ENCODE peak calls at places on chromosomes 4 and X, in six cellular contexts. M, W, T, K, V and D are unnamed samples. For H3K36me3 and H3K9me3, the result is how much of the 10 kb centered on the place peaks cover.

GRCh38 chr4:97942137-97942536 is 201.1 kb downstream of the STPG2 start:
- DNase-seq in M (no peak), W (no peak), T (no peak), K (no peak), V (no peak), D (no peak)

GRCh38 chr4:176290520-176290919 is 21.5 kb upstream of the ASB5 start:
- DNase-seq in M (no peak), W (no peak), T (no peak), K (no peak), V (no peak), D (no peak)

GRCh38 chrX:124555036-124555595 is 208.8 kb downstream of the SH2D1A start:
- DNase-seq in M (peak), W (no peak), T (no peak), K (no peak), V (no peak), D (no peak)

GRCh38 chrX:86133761-86134160 is 14.5 kb upstream of the DACH2 start:
- DNase-seq in M (peak), W (no peak), T (no peak), K (peak), V (no peak), D (no peak)

GRCh38 chr4:105994061-105994460 is 98.8 kb downstream of the NPNT start:
- DNase-seq in M (no peak), W (no peak), T (no peak), K (peak), V (no peak), D (no peak)

GRCh38 chr4:186924723-186925122 is 201.1 kb upstream of the FAT1 start:
- DNase-seq in M (no peak), W (no peak), T (no peak), K (no peak), V (no peak), D (no peak)

GRCh38 chrX:118499295-118499694 is 3.7 kb downstream of the DOCK11 start:
- DNase-seq in M (no peak), W (no peak), T (no peak), K (no peak), V (no peak), D (no peak)

GRCh38 chr4:81198151-81198550 is 16.9 kb downstream of the PRKG2 start:
- DNase-seq in M (no peak), W (no peak), T (no peak), K (no peak), V (no peak), D (no peak)

GRCh38 chr4:156969136-156969535 is 2.5 kb downstream of the PDGFC start:
- DNase-seq in M (no peak), W (no peak), T (no peak), K (no peak), V (no peak), D (no peak)

GRCh38 chr4:170281027-170281426 is 191.3 kb upstream of the AADAT start:
- DNase-seq in M (no peak), W (no peak), T (no peak), K (no peak), V (no peak), D (no peak)

GRCh38 chr4:120858776-120859175 is 63.8 kb downstream of the PRDM5 start:
- DNase-seq in M (peak), W (no peak), T (no peak), K (no peak), V (no peak), D (no peak)

GRCh38 chrX:72018277-72019112 is 107.8 kb downstream of the NHSL2 start:
- DNase-seq in M (peak), W (peak), T (peak), K (peak), V (peak), D (peak)

GRCh38 chrX:115966920-115967319 is 203.6 kb upstream of the AGTR2 start:
- DNase-seq in M (peak), W (no peak), T (no peak), K (peak), V (no peak), D (no peak)

GRCh38 chr4:23877758-23878229 is 12.1 kb downstream of the PPARGC1A start:
- DNase-seq in M (no peak), W (no peak), T (no peak), K (no peak), V (no peak), D (no peak)

GRCh38 chrX:65690057-65690855 is 22.8 kb downstream of the MSN start:
- DNase-seq in M (peak), W (no peak), T (peak), K (no peak), V (no peak), D (no peak)

GRCh38 chr4:181792641-181793612 is 450.3 kb upstream of the TENM3 start:
- DNase-seq in M (no peak), W (no peak), T (no peak), K (no peak), V (no peak), D (no peak)

GRCh38 chr4:24394041-24394440 is 190.3 kb downstream of the DHX15 start:
- DNase-seq in M (peak), W (no peak), T (no peak), K (no peak), V (no peak), D (no peak)

GRCh38 chrX:17464196-17464595 is 89.2 kb downstream of the NHS start:
- DNase-seq in M (peak), W (no peak), T (no peak), K (no peak), V (no peak), D (no peak)

DNA sequence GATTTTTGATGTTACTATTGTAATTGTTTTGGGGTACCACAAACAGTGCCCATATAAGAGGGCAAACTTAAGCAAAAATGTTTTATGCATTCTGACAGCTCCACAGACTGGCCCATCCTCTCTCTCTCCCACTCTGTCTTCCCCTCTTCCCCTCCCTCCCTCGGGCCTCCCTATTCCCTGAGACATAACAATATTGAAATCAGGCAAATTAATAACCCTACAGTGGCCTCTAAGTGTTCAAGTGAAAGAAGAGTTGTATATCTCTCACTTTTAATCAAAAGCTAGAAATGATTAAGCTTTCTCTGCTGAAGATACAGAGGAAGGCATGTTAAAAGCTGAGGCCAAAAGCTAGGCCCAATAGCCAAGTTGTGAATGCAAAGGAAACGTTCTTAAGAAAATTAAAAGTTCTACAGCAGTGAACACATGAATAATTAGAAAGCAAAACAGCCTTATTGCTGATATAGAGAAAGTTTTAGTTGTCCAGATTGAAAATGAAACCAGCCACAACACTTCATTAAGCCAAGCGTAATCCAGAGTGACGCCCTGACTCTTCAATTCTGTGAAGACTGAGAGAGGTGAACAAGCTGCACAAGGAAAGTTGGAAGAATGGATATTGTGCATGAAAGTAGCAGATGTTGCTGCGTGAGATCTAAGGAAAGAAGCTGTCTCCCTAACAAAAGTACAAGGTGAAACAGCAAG is 54.8 kb downstream of the USO1 start:
- DNase-seq in M (no peak), W (no peak), T (no peak), K (no peak), V (no peak), D (no peak)
- H3K36me3 ChIP-seq in M (half or more), W (half or more), T (under half), K (half or more), V (half or more), D (under half)

GRCh38 chr4:178523038-178523437 is 1080.8 kb upstream of the AGA start:
- DNase-seq in M (no peak), W (no peak), T (no peak), K (no peak), V (no peak), D (no peak)
- H3K9me3 ChIP-seq in M (under half), W (under half), T (under half), K (under half), V (under half), D (under half)

GRCh38 chr4:173698557-173699262 is 168.7 kb upstream of the HAND2 start:
- DNase-seq in M (peak), W (no peak), T (no peak), K (no peak), V (peak), D (no peak)
- H3K36me3 ChIP-seq in M (under half), W (under half), T (under half), K (under half), V (under half), D (under half)

GRCh38 chrX:56289449-56289848 is 57.3 kb downstream of the KLF8 start:
- DNase-seq in M (no peak), W (no peak), T (no peak), K (no peak), V (no peak), D (no peak)
- H3K9me3 ChIP-seq in M (under half), W (under half), T (under half), K (under half), V (under half), D (under half)

GRCh38 chr4:17492876-17493275 is 19.0 kb downstream of the QDPR start:
- DNase-seq in M (no peak), W (no peak), T (no peak), K (no peak), V (no peak), D (no peak)

GRCh38 chr4:17493629-17494028 is 18.3 kb downstream of the QDPR start:
- DNase-seq in M (no peak), W (no peak), T (no peak), K (peak), V (no peak), D (no peak)

GRCh38 chr4:17491196-17491595 is 20.7 kb downstream of the QDPR start:
- DNase-seq in M (no peak), W (no peak), T (no peak), K (peak), V (no peak), D (no peak)

GRCh38 chr4:17490575-17491059 is 21.3 kb downstream of the QDPR start:
- DNase-seq in M (no peak), W (no peak), T (no peak), K (peak), V (no peak), D (no peak)

GRCh38 chr4:17492058-17492741 is 19.7 kb downstream of the QDPR start:
- DNase-seq in M (no peak), W (no peak), T (no peak), K (peak), V (peak), D (no peak)
- H3K36me3 ChIP-seq in M (under half), W (half or more), T (under half), K (under half), V (under half), D (under half)

GRCh38 chr4:122364700-122365404 is 14.0 kb upstream of the ADAD1 start:
- DNase-seq in M (no peak), W (no peak), T (no peak), K (no peak), V (peak), D (no peak)
- H3K9me3 ChIP-seq in M (under half), W (under half), T (under half), K (under half), V (under half), D (under half)

GRCh38 chr4:47877204-47877603 is 37.2 kb downstream of the NFXL1 start:
- DNase-seq in M (no peak), W (no peak), T (no peak), K (no peak), V (no peak), D (no peak)
- H3K36me3 ChIP-seq in M (half or more), W (half or more), T (under half), K (half or more), V (under half), D (half or more)

DNA sequence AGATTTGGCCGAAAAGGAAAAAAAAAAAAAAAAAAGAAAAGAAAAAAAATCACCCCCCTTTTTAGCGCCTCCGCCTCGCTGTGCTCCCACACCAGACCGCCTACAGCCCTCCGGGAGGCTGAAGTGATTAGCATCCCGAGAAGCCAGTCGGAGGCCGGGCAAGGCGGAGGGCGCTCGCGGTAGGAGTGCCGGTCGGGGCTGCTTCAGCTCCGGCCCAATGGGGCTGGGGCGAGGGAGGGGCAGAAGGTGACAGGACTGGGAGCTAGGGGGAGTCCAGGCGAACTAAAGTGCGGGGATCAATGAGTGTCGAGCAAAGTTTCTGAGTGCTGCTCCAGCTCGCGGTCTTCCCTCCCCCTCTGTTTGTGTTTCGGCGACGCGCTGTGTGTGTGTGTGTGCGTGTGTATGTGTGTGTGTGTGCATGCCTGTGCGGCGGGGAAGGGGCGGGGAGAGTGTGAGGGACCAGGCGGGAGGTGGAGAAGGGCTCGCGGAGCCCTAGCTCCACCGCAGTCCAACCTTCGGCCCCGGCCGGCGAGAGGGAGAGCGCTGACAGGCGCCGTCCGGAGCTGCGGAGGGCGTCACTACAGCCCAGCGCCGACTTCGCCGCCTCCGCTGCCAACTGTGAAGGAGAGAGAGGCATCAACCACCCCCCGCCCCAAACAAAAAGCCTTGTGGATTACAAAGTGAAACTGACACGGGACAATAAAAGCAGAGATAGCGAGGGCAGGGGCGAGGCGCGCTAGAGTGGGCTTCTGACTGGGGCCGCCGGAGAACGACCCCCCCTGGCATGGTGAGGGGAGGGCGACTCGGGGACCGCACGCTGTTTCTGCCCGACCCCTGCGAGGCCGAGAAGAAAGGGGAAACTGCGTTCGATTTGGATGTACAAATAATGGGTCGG is at the start of gene FAT4:
- DNase-seq in M (peak), W (peak), T (peak), K (peak), V (peak), D (peak)
- H3K9me3 ChIP-seq in M (under half), W (under half), T (under half), K (under half), V (under half), D (under half)

GRCh38 chr4:27010334-27010940 is 149.8 kb downstream of the STIM2 start:
- DNase-seq in M (peak), W (peak), T (peak), K (peak), V (no peak), D (peak)

GRCh38 chr4:27016551-27016950 is 155.9 kb downstream of the STIM2 start:
- DNase-seq in M (peak), W (no peak), T (no peak), K (no peak), V (no peak), D (no peak)

GRCh38 chr4:27009539-27009938 is 148.9 kb downstream of the STIM2 start:
- DNase-seq in M (peak), W (no peak), T (no peak), K (no peak), V (no peak), D (no peak)

GRCh38 chr4:27011401-27011800 is 150.8 kb downstream of the STIM2 start:
- DNase-seq in M (no peak), W (no peak), T (no peak), K (no peak), V (no peak), D (no peak)

DNA sequence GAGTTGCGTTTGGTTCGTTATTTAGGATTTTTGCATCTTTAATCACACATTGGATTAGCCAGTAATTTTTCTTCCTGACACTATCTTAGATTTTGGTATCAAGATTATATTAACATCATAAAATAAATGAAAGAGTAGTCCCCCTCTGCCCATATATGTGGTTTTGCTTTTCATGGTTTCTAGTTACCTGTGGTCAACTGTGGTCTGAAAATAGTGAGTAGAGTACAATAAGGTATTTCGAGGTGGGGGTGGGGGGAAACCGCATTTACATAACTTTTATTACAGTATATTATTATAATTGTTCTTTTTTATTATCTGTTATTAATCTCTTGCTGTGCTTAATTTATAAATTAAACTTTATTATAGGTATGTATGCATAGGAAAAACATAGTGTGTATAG is 152.4 kb downstream of the STIM2 start:
- DNase-seq in M (no peak), W (no peak), T (no peak), K (no peak), V (no peak), D (no peak)
- H3K36me3 ChIP-seq in M (under half), W (under half), T (under half), K (under half), V (under half), D (under half)

GRCh38 chr4:34935739-34936138 is 1308.6 kb downstream of the ARAP2 start:
- DNase-seq in M (no peak), W (no peak), T (no peak), K (no peak), V (no peak), D (no peak)

DNA sequence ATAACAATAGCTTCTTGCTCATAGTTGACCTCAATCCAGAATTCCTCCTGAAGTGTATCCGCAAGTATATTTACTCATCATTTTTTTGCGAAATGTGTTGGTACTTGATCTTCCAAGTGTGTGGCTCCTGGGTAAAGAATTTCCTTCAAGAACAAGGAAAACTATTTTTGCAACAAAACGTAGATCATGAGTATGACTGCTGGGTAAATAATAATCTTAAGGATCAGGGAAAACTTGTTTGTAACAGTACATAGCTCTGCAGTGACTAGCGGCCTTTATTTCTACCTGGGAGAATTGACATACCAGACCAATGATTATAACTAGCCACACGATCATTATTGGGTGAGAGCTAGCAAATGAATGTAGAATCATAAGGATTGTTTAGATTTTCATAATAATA is 1311.7 kb downstream of the ARAP2 start:
- DNase-seq in M (no peak), W (no peak), T (no peak), K (no peak), V (no peak), D (no peak)
- H3K9me3 ChIP-seq in M (under half), W (under half), T (under half), K (under half), V (under half), D (under half)